ENCODE peak calls at places on chromosome 3, in six cellular contexts. T is WTC11, R is dorsolateral prefrontal cortex, X is fibroblast of mammary gland, S is K562, Y is heart left ventricle. B is an unnamed sample.

GRCh38 chr3:120468635-120469295 is 18.0 kb upstream of the FSTL1 start:
- DNase-seq in T (no peak), R (no peak), X (no peak), S (no peak), Y (no peak), B (no peak)

GRCh38 chr3:150104564-150104963 is 133.9 kb upstream of the PFN2 start:
- DNase-seq in T (no peak), R (no peak), X (peak), S (no peak), Y (no peak), B (no peak)

GRCh38 chr3:175479175-175479574 is 620.0 kb downstream of the NAALADL2 start:
- DNase-seq in T (no peak), R (no peak), X (no peak), S (no peak), Y (no peak), B (no peak)

GRCh38 chr3:71599416-71599815 is 15.9 kb upstream of the FOXP1 start:
- DNase-seq in T (no peak), R (no peak), X (no peak), S (no peak), Y (no peak), B (no peak)

GRCh38 chr3:188631291-188632010 is 477.5 kb downstream of the LPP start:
- DNase-seq in T (no peak), R (no peak), X (peak), S (no peak), Y (no peak), B (peak)

GRCh38 chr3:152026033-152026556 is 152.7 kb downstream of the SUCNR1 start:
- DNase-seq in T (no peak), R (no peak), X (peak), S (no peak), Y (no peak), B (peak)

GRCh38 chr3:128367726-128368125 is 99.0 kb downstream of the DNAJB8 start:
- DNase-seq in T (no peak), R (no peak), X (no peak), S (no peak), Y (no peak), B (peak)

GRCh38 chr3:66554178-66554577 is 53.4 kb upstream of the LRIG1 start:
- DNase-seq in T (no peak), R (no peak), X (peak), S (no peak), Y (no peak), B (peak)

GRCh38 chr3:182682263-182683229 is 110.8 kb upstream of the ATP11B start:
- DNase-seq in T (peak), R (peak), X (peak), S (peak), Y (peak), B (no peak)

GRCh38 chr3:113002033-113002432 is 11.2 kb downstream of the GTPBP8 start:
- DNase-seq in T (no peak), R (no peak), X (no peak), S (no peak), Y (no peak), B (no peak)

GRCh38 chr3:8152826-8153418 is 348.7 kb upstream of the LMCD1 start:
- DNase-seq in T (no peak), R (no peak), X (no peak), S (no peak), Y (no peak), B (no peak)

GRCh38 chr3:129556890-129557736 is 14.1 kb downstream of the H1-8 start:
- DNase-seq in T (no peak), R (no peak), X (peak), S (no peak), Y (no peak), B (no peak)

GRCh38 chr3:149867563-149867962 is 54.5 kb downstream of the RNF13 start:
- DNase-seq in T (no peak), R (no peak), X (no peak), S (no peak), Y (no peak), B (no peak)

DNA sequence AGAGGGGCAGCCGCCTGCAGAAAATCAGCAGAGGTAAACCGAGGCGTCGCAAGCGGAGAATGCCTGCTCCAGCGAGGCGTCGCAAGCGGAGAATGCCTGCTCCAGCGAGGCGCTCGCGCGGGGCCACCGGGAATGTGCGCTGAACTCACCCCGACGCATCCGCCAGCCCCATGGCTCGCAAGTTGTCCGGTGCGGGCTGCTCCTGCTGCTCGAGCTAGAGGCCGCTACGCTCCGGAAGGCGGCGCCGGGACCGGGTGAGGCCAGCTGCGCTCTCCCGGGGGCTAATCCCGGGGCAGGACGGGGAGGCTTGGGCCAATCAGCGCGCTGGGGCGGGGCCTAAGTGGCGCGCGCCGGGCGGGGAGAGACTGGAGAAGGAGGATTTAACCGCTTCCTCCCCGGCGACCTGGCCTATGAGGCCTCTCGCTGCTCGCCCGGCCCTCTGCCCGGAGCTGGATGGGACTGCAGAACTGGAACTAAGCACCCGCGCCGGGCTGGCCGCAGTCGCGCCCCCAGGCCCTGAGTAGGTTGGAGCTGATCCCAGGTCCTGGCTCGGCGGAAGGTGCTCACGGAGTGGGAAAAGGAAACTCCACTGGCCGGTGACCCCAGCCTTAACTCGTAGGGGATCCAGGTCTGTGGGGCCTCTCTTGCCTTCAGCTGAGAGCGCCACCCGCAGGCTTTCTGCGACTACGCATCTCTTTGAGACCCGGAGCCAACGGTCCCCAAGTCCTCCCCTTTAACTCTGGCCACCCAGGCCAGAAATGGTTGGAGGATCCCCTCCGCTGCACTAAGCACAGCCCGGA is at the start of gene SLC26A6:
- DNase-seq in T (peak), R (peak), X (peak), S (peak), Y (peak), B (peak)
- TF ChIP-seq CTCF in T (peak), R (peak), X (peak), S (peak), Y (no peak), B (peak)

GRCh38 chr3:38655708-38656300 is 6.3 kb upstream of the SCN5A start:
- DNase-seq in T (no peak), R (peak), X (peak), S (peak), Y (no peak), B (peak)
- TF ChIP-seq CTCF in T (peak), R (peak), X (peak), S (peak), Y (peak), B (peak)

DNA sequence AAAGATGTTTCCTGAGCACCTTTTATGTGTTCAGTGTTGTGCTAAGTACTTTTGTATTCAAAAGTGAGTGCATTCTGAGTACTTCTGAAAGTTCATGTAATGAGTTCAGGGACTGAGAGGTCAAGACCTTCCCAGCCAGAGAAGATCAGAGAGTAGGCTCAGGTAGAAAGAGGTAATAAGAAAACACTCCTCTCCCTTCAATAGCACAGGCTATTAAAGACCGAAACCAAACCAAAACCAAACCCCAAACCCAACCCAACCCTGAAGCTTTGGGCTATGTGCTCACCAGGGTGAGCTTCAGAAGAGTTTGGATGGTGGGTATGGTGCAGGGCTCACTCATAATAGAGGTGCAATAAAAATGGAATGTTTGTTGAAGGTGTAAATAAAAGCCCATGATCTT is 76.7 kb upstream of the FAM3D start:
- DNase-seq in T (no peak), R (no peak), X (no peak), S (no peak), Y (no peak), B (no peak)
- TF ChIP-seq CTCF in T (no peak), R (no peak), X (no peak), S (no peak), Y (no peak), B (no peak)

GRCh38 chr3:115085197-115085865 is 61.8 kb downstream of the ZBTB20 start:
- DNase-seq in T (no peak), R (no peak), X (peak), S (no peak), Y (no peak), B (no peak)

GRCh38 chr3:115084686-115085085 is 62.4 kb downstream of the ZBTB20 start:
- DNase-seq in T (no peak), R (no peak), X (no peak), S (no peak), Y (no peak), B (no peak)

GRCh38 chr3:115086379-115086778 is 60.7 kb downstream of the ZBTB20 start:
- DNase-seq in T (no peak), R (no peak), X (no peak), S (no peak), Y (no peak), B (no peak)

GRCh38 chr3:115077501-115078250 is 69.4 kb downstream of the ZBTB20 start:
- DNase-seq in T (no peak), R (no peak), X (no peak), S (no peak), Y (no peak), B (no peak)

GRCh38 chr3:115081444-115081843 is 65.6 kb downstream of the ZBTB20 start:
- DNase-seq in T (no peak), R (no peak), X (no peak), S (no peak), Y (no peak), B (no peak)
- TF ChIP-seq CTCF in T (no peak), R (peak), X (no peak), S (peak), Y (no peak), B (no peak)

DNA sequence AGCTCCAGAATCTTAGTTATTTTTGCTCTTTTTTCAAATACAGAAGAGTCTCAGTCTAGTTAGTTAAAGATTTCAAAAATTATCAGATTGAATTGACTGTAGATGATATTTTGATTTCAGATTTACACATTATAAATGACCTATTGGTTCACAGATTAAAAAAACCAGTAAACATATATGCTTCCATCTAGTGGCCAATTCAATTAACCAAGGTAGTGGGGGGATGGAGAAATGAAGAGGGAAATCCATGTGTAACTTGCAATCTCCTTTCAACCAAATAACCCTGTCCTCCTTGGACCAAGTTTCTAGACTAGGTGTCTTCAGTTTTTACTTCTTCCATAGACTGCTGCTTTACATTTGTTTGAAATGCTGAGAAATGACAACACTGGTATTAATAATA is 789.8 kb downstream of the ROBO1 start:
- DNase-seq in T (no peak), R (no peak), X (peak), S (no peak), Y (no peak), B (peak)
- TF ChIP-seq CTCF in T (no peak), R (peak), X (peak), S (no peak), Y (no peak), B (peak)

GRCh38 chr3:73766599-73767378 is 142.0 kb upstream of the PDZRN3 start:
- DNase-seq in T (no peak), R (no peak), X (peak), S (no peak), Y (no peak), B (peak)

GRCh38 chr3:73772599-73772998 is 147.9 kb upstream of the PDZRN3 start:
- DNase-seq in T (no peak), R (no peak), X (no peak), S (no peak), Y (no peak), B (no peak)

GRCh38 chr3:73765878-73766564 is 141.3 kb upstream of the PDZRN3 start:
- DNase-seq in T (no peak), R (no peak), X (peak), S (no peak), Y (no peak), B (no peak)

GRCh38 chr3:73772076-73772475 is 147.3 kb upstream of the PDZRN3 start:
- DNase-seq in T (no peak), R (no peak), X (peak), S (no peak), Y (no peak), B (no peak)

DNA sequence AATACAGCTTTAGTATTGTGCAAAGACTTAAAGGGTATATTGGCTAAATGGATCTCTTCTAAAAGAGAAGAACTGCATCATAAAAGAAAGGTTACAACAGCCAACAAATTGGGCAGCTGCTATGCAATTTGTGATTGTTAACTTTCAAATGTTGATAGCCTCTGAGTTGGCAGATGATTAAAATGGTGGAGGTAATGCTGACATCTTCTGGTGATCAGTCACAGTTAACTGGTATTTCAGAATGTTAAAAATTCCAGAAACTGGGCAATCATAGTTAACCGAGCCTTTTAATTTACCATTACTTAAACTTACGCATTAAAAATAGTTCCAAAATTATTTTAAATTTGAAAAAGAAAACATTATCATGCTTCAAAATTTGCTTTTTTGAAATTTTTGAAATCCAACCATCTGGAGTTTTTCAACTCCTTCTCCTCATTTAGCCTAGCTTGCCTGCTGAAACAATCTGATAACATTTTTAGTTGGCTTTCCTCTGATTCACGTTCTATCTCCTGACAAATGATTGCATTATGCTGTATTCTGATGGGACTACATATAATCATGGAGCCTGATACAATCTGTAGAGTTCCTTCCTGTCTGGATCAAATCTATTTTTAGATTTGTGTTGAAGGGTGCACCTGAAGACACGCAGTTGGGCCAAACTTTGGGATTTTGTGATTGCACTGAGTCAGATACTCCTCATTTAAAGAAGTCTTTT is 144.0 kb upstream of the PDZRN3 start:
- DNase-seq in T (no peak), R (no peak), X (peak), S (no peak), Y (no peak), B (no peak)
- TF ChIP-seq CTCF in T (no peak), R (peak), X (no peak), S (no peak), Y (no peak), B (no peak)

GRCh38 chr3:43879166-43879565 is 188.4 kb downstream of the ABHD5 start:
- DNase-seq in T (peak), R (no peak), X (peak), S (peak), Y (no peak), B (peak)
- TF ChIP-seq CTCF in T (peak), R (no peak), X (peak), S (peak), Y (no peak), B (peak)

GRCh38 chr3:131231710-131232348 is 149.7 kb upstream of the NUDT16 start:
- DNase-seq in T (no peak), R (no peak), X (peak), S (no peak), Y (no peak), B (peak)
- TF ChIP-seq CTCF in T (no peak), R (no peak), X (peak), S (peak), Y (no peak), B (no peak)

GRCh38 chr3:158777171-158777873 is 24.5 kb upstream of the MFSD1 start:
- DNase-seq in T (no peak), R (no peak), X (no peak), S (no peak), Y (no peak), B (no peak)

GRCh38 chr3:158783051-158783450 is 18.8 kb upstream of the MFSD1 start:
- DNase-seq in T (no peak), R (no peak), X (no peak), S (no peak), Y (no peak), B (no peak)

GRCh38 chr3:158781859-158782258 is 20.0 kb upstream of the MFSD1 start:
- DNase-seq in T (no peak), R (no peak), X (no peak), S (no peak), Y (no peak), B (no peak)

GRCh38 chr3:158782283-158782682 is 19.6 kb upstream of the MFSD1 start:
- DNase-seq in T (no peak), R (no peak), X (no peak), S (no peak), Y (no peak), B (no peak)

GRCh38 chr3:158780795-158781590 is 20.9 kb upstream of the MFSD1 start:
- DNase-seq in T (no peak), R (no peak), X (no peak), S (no peak), Y (no peak), B (no peak)
- TF ChIP-seq CTCF in T (no peak), R (no peak), X (no peak), S (peak), Y (no peak), B (no peak)

DNA sequence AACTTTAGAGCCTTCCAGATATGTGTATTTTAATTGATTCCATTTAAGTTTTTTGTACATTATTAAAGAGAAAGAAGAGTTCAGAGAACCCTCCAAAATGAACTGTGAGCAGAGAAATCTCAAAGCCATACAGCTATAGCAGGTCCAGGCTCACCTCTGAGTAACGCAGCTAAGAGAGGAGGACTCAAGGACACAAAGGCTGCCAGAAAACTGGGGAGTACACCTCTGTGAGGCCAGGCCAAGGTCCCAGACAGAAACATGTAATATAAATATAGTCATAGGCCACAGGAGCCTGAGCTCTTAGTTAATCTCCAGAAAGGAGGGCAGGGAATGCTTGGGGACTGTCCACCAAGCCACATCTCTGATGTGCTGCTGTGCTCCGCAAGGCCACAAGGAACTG is 66.5 kb downstream of the TMEM39A start:
- DNase-seq in T (no peak), R (no peak), X (no peak), S (no peak), Y (no peak), B (no peak)
- TF ChIP-seq CTCF in T (no peak), R (no peak), X (no peak), S (no peak), Y (no peak), B (no peak)